ENCODE peak calls at places on chromosomes 3 and 15, in four cellular contexts. N, X, C and U are unnamed samples.

GRCh38 chr15:38128389-38128788 is 124.2 kb upstream of the SPRED1 start:
- DNase-seq in N (no peak), X (peak), C (no peak), U (no peak)

GRCh38 chr3:50971487-50971924 is 296.8 kb downstream of the DOCK3 start:
- DNase-seq in N (peak), X (peak), C (peak), U (no peak)

GRCh38 chr3:174125267-174125844 is 727.8 kb downstream of the NLGN1 start:
- DNase-seq in N (no peak), X (peak), C (no peak), U (no peak)

GRCh38 chr3:113091417-113091816 is 100.6 kb downstream of the GTPBP8 start:
- DNase-seq in N (no peak), X (no peak), C (no peak), U (no peak)

GRCh38 chr3:6785726-6786125 is 75.2 kb upstream of the GRM7 start:
- DNase-seq in N (no peak), X (no peak), C (no peak), U (no peak)

GRCh38 chr3:134567605-134568004 is 81.7 kb downstream of the CEP63 start:
- DNase-seq in N (no peak), X (peak), C (no peak), U (no peak)

GRCh38 chr3:17158941-17159682 is 274.4 kb downstream of the PLCL2 start:
- DNase-seq in N (no peak), X (peak), C (no peak), U (no peak)

GRCh38 chr3:175269394-175269793 is 410.3 kb downstream of the NAALADL2 start:
- DNase-seq in N (no peak), X (no peak), C (no peak), U (no peak)

GRCh38 chr15:57133127-57133968 is 214.9 kb downstream of the TCF12 start:
- DNase-seq in N (no peak), X (peak), C (no peak), U (no peak)

GRCh38 chr3:138426211-138426610 is 8.2 kb upstream of the ESYT3 start:
- DNase-seq in N (no peak), X (peak), C (no peak), U (no peak)

GRCh38 chr15:33200444-33200843 is 5.9 kb upstream of the FMN1 start:
- DNase-seq in N (no peak), X (no peak), C (no peak), U (no peak)

GRCh38 chr3:105970283-105970682 is 101.5 kb upstream of the CBLB start:
- DNase-seq in N (no peak), X (peak), C (no peak), U (no peak)

GRCh38 chr15:45747426-45747825 is 112.6 kb downstream of the SQOR start:
- DNase-seq in N (no peak), X (no peak), C (no peak), U (no peak)

GRCh38 chr3:168620854-168621253 is 525.1 kb upstream of the GOLIM4 start:
- DNase-seq in N (peak), X (no peak), C (no peak), U (no peak)

GRCh38 chr3:46849686-46850467 is 13.4 kb downstream of the MYL3 start:
- DNase-seq in N (no peak), X (no peak), C (no peak), U (no peak)

GRCh38 chr3:156817931-156818765 is 8.0 kb upstream of the LEKR1 start:
- DNase-seq in N (no peak), X (no peak), C (no peak), U (no peak)

GRCh38 chr15:61062268-61062667 is 166.8 kb downstream of the RORA start:
- DNase-seq in N (no peak), X (no peak), C (no peak), U (no peak)

GRCh38 chr3:143424874-143425273 is 305.3 kb downstream of the CHST2 start:
- DNase-seq in N (no peak), X (no peak), C (no peak), U (no peak)

GRCh38 chr3:135419155-135419554 is 546.4 kb upstream of the PPP2R3A start:
- DNase-seq in N (no peak), X (no peak), C (no peak), U (no peak)

GRCh38 chr15:68204361-68204760 is 771 bp downstream of the CALML4 start:
- DNase-seq in N (no peak), X (no peak), C (no peak), U (no peak)

GRCh38 chr3:100899440-100900091 is 93.7 kb downstream of the ABI3BP start:
- DNase-seq in N (no peak), X (no peak), C (no peak), U (peak)

GRCh38 chr15:96066852-96067490 is 263.5 kb upstream of the NR2F2 start:
- DNase-seq in N (no peak), X (no peak), C (peak), U (no peak)

GRCh38 chr3:78728406-78729145 is 1039.2 kb downstream of the ROBO1 start:
- DNase-seq in N (no peak), X (peak), C (no peak), U (no peak)

GRCh38 chr15:22969512-22969911 is 10.7 kb downstream of the CYFIP1 start:
- DNase-seq in N (no peak), X (no peak), C (no peak), U (no peak)

GRCh38 chr15:25378501-25378901 is 60.3 kb downstream of the UBE3A start:
- DNase-seq in N (no peak), X (peak), C (peak), U (no peak)

GRCh38 chr3:142022381-142022780 is 127.0 kb downstream of the TFDP2 start:
- DNase-seq in N (no peak), X (no peak), C (peak), U (peak)

GRCh38 chr15:48340111-48340510 is 8.9 kb downstream of the DUT start:
- DNase-seq in N (no peak), X (no peak), C (no peak), U (no peak)

GRCh38 chr15:48354694-48355303 is 23.6 kb downstream of the DUT start:
- DNase-seq in N (no peak), X (peak), C (no peak), U (no peak)

GRCh38 chr3:167684389-167684993 is 30.7 kb upstream of the WDR49 start:
- DNase-seq in N (peak), X (peak), C (peak), U (no peak)

GRCh38 chr3:13044496-13045244 is 28.6 kb downstream of the IQSEC1 start:
- DNase-seq in N (no peak), X (no peak), C (no peak), U (no peak)

GRCh38 chr15:52567886-52568568 is 803 bp downstream of the ARPP19 start:
- DNase-seq in N (peak), X (peak), C (peak), U (no peak)

GRCh38 chr3:120572027-120572426 is 24.1 kb upstream of the NDUFB4 start:
- DNase-seq in N (no peak), X (no peak), C (peak), U (no peak)

GRCh38 chr3:168659015-168659414 is 563.3 kb upstream of the GOLIM4 start:
- DNase-seq in N (no peak), X (no peak), C (no peak), U (no peak)

GRCh38 chr15:69540622-69541021 is 88.0 kb downstream of the RPLP1 start:
- DNase-seq in N (no peak), X (no peak), C (no peak), U (no peak)

GRCh38 chr3:129305592-129306091 is 27.0 kb downstream of the HMCES start:
- DNase-seq in N (no peak), X (peak), C (peak), U (no peak)

GRCh38 chr3:142896201-142896755 is 7.4 kb upstream of the PCOLCE2 start:
- DNase-seq in N (peak), X (peak), C (no peak), U (no peak)

GRCh38 chr3:148943531-148944200 is 47.7 kb upstream of the GYG1 start:
- DNase-seq in N (peak), X (peak), C (peak), U (peak)
- TF ChIP-seq SMC3 in N (peak), X (peak), C (peak), U (peak)

DNA sequence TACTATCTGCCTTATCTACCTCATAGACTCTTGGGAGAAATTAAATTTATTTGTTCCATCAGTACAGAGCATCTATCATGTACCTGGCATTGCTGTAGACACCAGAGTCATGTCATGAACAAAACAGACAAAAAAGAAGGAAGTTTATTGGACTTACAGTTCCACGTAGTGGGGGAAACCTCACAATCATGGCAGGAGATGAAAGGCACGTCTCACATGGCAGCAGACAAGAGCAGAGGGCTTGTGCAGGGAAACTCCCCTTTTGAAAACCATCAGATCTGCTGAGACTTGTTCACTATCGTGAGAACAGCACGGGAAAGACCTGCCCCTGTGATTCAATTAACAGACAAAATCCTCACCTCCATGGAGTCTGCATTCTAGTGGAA is 25.6 kb upstream of the ACAP2 start:
- DNase-seq in N (no peak), X (no peak), C (no peak), U (no peak)
- TF ChIP-seq SMC3 in N (no peak), X (no peak), C (no peak), U (no peak)

DNA sequence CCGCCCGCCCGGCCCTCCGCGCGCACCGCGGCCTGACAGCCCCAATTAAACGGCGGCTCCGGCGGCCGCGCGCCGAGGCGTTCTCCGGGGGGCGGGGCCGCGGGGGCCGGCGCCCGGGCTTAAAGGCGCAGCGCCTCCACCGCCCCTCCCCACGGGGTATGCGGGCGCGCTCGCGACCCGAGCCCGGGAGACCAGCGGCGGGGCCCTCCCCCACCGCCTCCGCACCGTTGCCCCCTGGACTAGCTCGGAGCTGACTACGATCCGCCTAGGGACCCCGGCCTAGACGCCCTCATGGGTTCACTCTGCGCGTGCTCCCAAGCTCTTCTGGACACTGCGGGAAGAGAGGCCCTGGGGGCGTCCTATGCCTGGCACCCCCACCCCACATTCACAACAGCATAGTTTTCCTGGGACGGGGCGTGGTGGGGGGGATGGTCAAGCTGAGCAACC is at the start of gene DUSP7:
- DNase-seq in N (peak), X (peak), C (peak), U (no peak)
- TF ChIP-seq SMC3 in N (no peak), X (no peak), C (no peak), U (no peak)

GRCh38 chr3:97871206-97871605 is 49.4 kb downstream of the CRYBG3 start:
- DNase-seq in N (no peak), X (peak), C (no peak), U (no peak)

GRCh38 chr3:97872209-97873042 is 50.6 kb downstream of the CRYBG3 start:
- DNase-seq in N (no peak), X (peak), C (no peak), U (no peak)

GRCh38 chr3:97871788-97872187 is 50.0 kb downstream of the CRYBG3 start:
- DNase-seq in N (no peak), X (peak), C (no peak), U (no peak)
- TF ChIP-seq SMC3 in N (no peak), X (no peak), C (no peak), U (no peak)

DNA sequence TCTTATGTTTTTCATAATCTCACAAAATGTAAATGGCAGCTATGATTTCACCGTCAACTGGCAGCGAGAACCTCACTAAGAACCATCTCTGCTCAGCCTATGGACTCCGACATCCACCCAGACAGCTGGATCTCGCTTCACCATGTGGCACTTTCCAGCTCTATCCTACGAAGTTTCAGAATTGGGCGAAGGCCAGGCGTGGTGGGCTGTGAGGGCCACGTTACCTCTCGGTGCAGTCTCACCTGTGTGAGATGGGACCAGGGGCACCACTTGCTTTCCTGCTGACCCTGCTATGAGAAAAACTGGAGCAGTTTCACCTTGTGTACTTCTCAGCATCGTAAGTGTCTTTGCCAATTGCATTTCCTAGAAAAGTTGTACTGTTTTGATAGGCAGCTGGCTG is 32.3 kb downstream of the CHDH start:
- DNase-seq in N (no peak), X (no peak), C (no peak), U (no peak)
- TF ChIP-seq SMC3 in N (no peak), X (no peak), C (no peak), U (no peak)

GRCh38 chr15:76057332-76058000 is 2.3 kb upstream of the TMEM266 start:
- DNase-seq in N (peak), X (peak), C (peak), U (no peak)
- TF ChIP-seq SMC3 in N (peak), X (peak), C (peak), U (peak)